ENCODE peak calls at places on chromosomes 16 and 17, in four cellular contexts. Y is activated naive CD4-positive, alpha-beta T cell treated with anti-CD3 and anti-CD28 coated beads for 36 hours; Q is breast epithelium; D is stimulated activated CD4-positive, alpha-beta T cell treated with anti-CD3 and anti-CD28 coated beads, Interleukin-15, amount 100 ng/mL, for 1 hour. B is an unnamed sample.

GRCh38 chr16:8528471-8528870 is 61.8 kb downstream of the TMEM114 start:
- DNase-seq in Y (no peak), Q (no peak), D (no peak), B (no peak)

GRCh38 chr16:84498859-84499620 is 5.4 kb downstream of the MEAK7 start:
- DNase-seq in Y (no peak), Q (no peak), D (no peak), B (no peak)

GRCh38 chr17:6509295-6509771 is 47.0 kb downstream of the PITPNM3 start:
- DNase-seq in Y (no peak), Q (no peak), D (no peak), B (no peak)

GRCh38 chr17:77924757-77925336 is 33.7 kb upstream of the TNRC6C start:
- DNase-seq in Y (no peak), Q (peak), D (no peak), B (peak)

GRCh38 chr17:21284319-21285163 is at the start of gene MAP2K3:
- DNase-seq in Y (peak), Q (peak), D (peak), B (peak)

GRCh38 chr17:49157784-49158183 is 25.2 kb downstream of the B4GALNT2 start:
- DNase-seq in Y (no peak), Q (no peak), D (no peak), B (no peak)

GRCh38 chr17:9273334-9274118 is 252.2 kb downstream of the NTN1 start:
- DNase-seq in Y (peak), Q (no peak), D (no peak), B (no peak)

GRCh38 chr17:83124871-83125514 is 45.6 kb downstream of the METRNL start:
- DNase-seq in Y (no peak), Q (no peak), D (no peak), B (no peak)

GRCh38 chr17:55086635-55087058 is 118.1 kb downstream of the STXBP4 start:
- DNase-seq in Y (no peak), Q (no peak), D (no peak), B (peak)

B was measured in RPMI8226.